ENCODE peak calls at places on chromosome 16, in seven cellular contexts. One of them, this sample, is unnamed.

GRCh38 chr16:89334461-89334860 is 117.0 kb downstream of the ZNF778 start:
- DNase-seq in osteoblast: peak; percentile 30
- DNase-seq in heart right ventricle: no peak
- DNase-seq in kidney: peak; percentile 57
- DNase-seq in sigmoid colon: no peak
- DNase-seq in transverse colon: no peak
- DNase-seq in mucosa of descending colon: no peak
- DNase-seq in this sample: peak; percentile 32

GRCh38 chr16:12097523-12098428 is 121.2 kb downstream of the SNX29 start:
- DNase-seq in osteoblast: no peak
- DNase-seq in heart right ventricle: peak; percentile 54
- DNase-seq in kidney: peak; percentile 76
- DNase-seq in sigmoid colon: peak; percentile 76
- DNase-seq in transverse colon: peak; percentile 13
- DNase-seq in mucosa of descending colon: peak; percentile 27
- DNase-seq in this sample: peak; percentile 27

GRCh38 chr16:17379121-17379571 is 91.6 kb downstream of the XYLT1 start:
- DNase-seq in osteoblast: no peak
- DNase-seq in heart right ventricle: peak; percentile 60
- DNase-seq in kidney: no peak
- DNase-seq in sigmoid colon: peak; percentile 93
- DNase-seq in transverse colon: peak; percentile 54
- DNase-seq in mucosa of descending colon: no peak
- DNase-seq in this sample: no peak

GRCh38 chr16:51167170-51167710 is 16.2 kb upstream of the SALL1 start:
- DNase-seq in osteoblast: no peak
- DNase-seq in heart right ventricle: no peak
- DNase-seq in kidney: no peak
- DNase-seq in sigmoid colon: no peak
- DNase-seq in transverse colon: no peak
- DNase-seq in mucosa of descending colon: no peak
- DNase-seq in this sample: no peak

GRCh38 chr16:85423186-85423550 is 190.0 kb upstream of the GSE1 start:
- DNase-seq in osteoblast: no peak
- DNase-seq in heart right ventricle: no peak
- DNase-seq in kidney: peak; percentile 75
- DNase-seq in sigmoid colon: no peak
- DNase-seq in transverse colon: no peak
- DNase-seq in mucosa of descending colon: no peak
- DNase-seq in this sample: no peak

GRCh38 chr16:54374136-54374535 is 87.5 kb upstream of the IRX3 start:
- DNase-seq in osteoblast: peak; percentile 78
- DNase-seq in heart right ventricle: no peak
- DNase-seq in kidney: no peak
- DNase-seq in sigmoid colon: no peak
- DNase-seq in transverse colon: no peak
- DNase-seq in mucosa of descending colon: no peak
- DNase-seq in this sample: no peak

GRCh38 chr16:49639739-49640388 is 216.0 kb downstream of the ZNF423 start:
- DNase-seq in osteoblast: peak; percentile 98
- DNase-seq in heart right ventricle: peak; percentile 75
- DNase-seq in kidney: peak; percentile 85
- DNase-seq in sigmoid colon: no peak
- DNase-seq in transverse colon: no peak
- DNase-seq in mucosa of descending colon: peak; percentile 14
- DNase-seq in this sample: no peak

GRCh38 chr16:8899709-8900317 is 17.7 kb downstream of the LITAFD start:
- DNase-seq in osteoblast: no peak
- DNase-seq in heart right ventricle: no peak
- DNase-seq in kidney: peak; percentile 36
- DNase-seq in sigmoid colon: no peak
- DNase-seq in transverse colon: no peak
- DNase-seq in mucosa of descending colon: no peak
- DNase-seq in this sample: peak; percentile 8

GRCh38 chr16:31386157-31386984 is 6.8 kb upstream of the ITGAD start:
- DNase-seq in osteoblast: no peak
- DNase-seq in heart right ventricle: no peak
- DNase-seq in kidney: no peak
- DNase-seq in sigmoid colon: no peak
- DNase-seq in transverse colon: no peak
- DNase-seq in mucosa of descending colon: peak; percentile 14
- DNase-seq in this sample: no peak

GRCh38 chr16:47424846-47425245 is 36.0 kb downstream of the ITFG1 start:
- DNase-seq in osteoblast: no peak
- DNase-seq in heart right ventricle: no peak
- DNase-seq in kidney: no peak
- DNase-seq in sigmoid colon: no peak
- DNase-seq in transverse colon: no peak
- DNase-seq in mucosa of descending colon: no peak
- DNase-seq in this sample: no peak

GRCh38 chr16:29007865-29008593 is 23.2 kb downstream of the LAT start:
- DNase-seq in osteoblast: peak; percentile 93
- DNase-seq in heart right ventricle: no peak
- DNase-seq in kidney: no peak
- DNase-seq in sigmoid colon: no peak
- DNase-seq in transverse colon: no peak
- DNase-seq in mucosa of descending colon: no peak
- DNase-seq in this sample: no peak

GRCh38 chr16:11705311-11705710 is 37.1 kb downstream of the SNN start:
- DNase-seq in osteoblast: no peak
- DNase-seq in heart right ventricle: no peak
- DNase-seq in kidney: no peak
- DNase-seq in sigmoid colon: no peak
- DNase-seq in transverse colon: no peak
- DNase-seq in mucosa of descending colon: no peak
- DNase-seq in this sample: no peak

GRCh38 chr16:82824408-82824807 is 197.6 kb downstream of the CDH13 start:
- DNase-seq in osteoblast: no peak
- DNase-seq in heart right ventricle: no peak
- DNase-seq in kidney: no peak
- DNase-seq in sigmoid colon: no peak
- DNase-seq in transverse colon: no peak
- DNase-seq in mucosa of descending colon: no peak
- DNase-seq in this sample: no peak

GRCh38 chr16:32116080-32116479 is 137.0 kb upstream of the TP53TG3D start:
- DNase-seq in osteoblast: no peak
- DNase-seq in heart right ventricle: no peak
- DNase-seq in kidney: no peak
- DNase-seq in sigmoid colon: no peak
- DNase-seq in transverse colon: no peak
- DNase-seq in mucosa of descending colon: no peak
- DNase-seq in this sample: peak; percentile 23

GRCh38 chr16:52963471-52963870 is 89.2 kb downstream of the CHD9NB start:
- DNase-seq in osteoblast: no peak
- DNase-seq in heart right ventricle: no peak
- DNase-seq in kidney: no peak
- DNase-seq in sigmoid colon: no peak
- DNase-seq in transverse colon: no peak
- DNase-seq in mucosa of descending colon: no peak
- DNase-seq in this sample: no peak

GRCh38 chr16:89150090-89150835 is 21.3 kb upstream of the CDH15 start:
- DNase-seq in osteoblast: peak; percentile 50
- DNase-seq in heart right ventricle: no peak
- DNase-seq in kidney: no peak
- DNase-seq in sigmoid colon: no peak
- DNase-seq in transverse colon: no peak
- DNase-seq in mucosa of descending colon: no peak
- DNase-seq in this sample: peak; percentile 22

DNA sequence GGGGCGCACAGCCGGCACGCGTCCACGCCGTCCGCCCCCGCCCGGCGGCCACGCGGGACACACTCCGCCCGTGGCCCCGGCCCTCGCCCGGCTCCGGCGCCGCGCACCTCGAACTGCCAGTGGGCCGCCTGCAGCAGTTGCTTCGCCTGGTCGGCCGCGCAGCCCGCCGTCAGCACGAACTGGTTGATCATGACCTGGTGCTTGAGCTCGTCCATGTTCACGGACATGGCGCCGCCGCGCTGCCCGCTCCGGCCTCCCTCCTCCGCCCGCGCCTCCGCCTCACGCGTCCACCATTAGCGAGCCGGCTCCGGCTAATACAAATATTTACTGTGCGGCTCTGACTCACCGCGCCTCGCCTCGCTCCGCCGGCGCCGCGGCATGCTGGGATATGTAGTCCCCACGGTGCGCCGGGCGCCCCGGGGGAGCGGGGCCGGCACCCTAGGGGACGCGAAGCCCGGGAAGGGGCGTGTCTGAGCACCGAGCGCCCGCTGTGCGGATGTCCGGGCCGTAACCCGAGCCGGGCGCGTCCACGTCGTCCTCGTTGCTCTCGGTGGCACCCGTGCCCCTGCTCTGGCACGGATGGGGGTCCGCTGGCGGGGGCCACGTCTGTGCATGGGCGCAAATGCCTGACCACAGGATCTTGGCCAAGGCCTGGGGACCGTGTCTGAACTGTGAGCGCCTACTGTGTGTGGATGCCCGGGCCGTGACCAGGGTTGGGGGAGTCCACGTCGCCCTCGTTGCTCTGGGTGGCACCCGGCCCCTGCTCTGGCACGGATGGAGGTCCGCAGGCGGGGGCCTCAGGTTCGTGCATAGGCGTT is at the start of gene UBALD1:
- DNase-seq in osteoblast: peak; percentile 99
- DNase-seq in heart right ventricle: peak; percentile 84
- DNase-seq in kidney: peak; percentile 96
- DNase-seq in sigmoid colon: peak; percentile 94
- DNase-seq in transverse colon: peak; percentile 91
- DNase-seq in mucosa of descending colon: peak; percentile 91
- DNase-seq in this sample: peak; percentile 92
- H3K4me1 ChIP-seq in osteoblast: peaks cover 24% of the 10 kb centered on the region
- H3K4me1 ChIP-seq in heart right ventricle: peaks cover 60% of the 10 kb centered on the region
- H3K4me1 ChIP-seq in kidney: peaks cover 14% of the 10 kb centered on the region
- H3K4me1 ChIP-seq in sigmoid colon: no peaks in the 10 kb centered on the region
- H3K4me1 ChIP-seq in transverse colon: peaks cover 25% of the 10 kb centered on the region
- H3K4me1 ChIP-seq in mucosa of descending colon: peaks cover 27% of the 10 kb centered on the region
- H3K4me1 ChIP-seq in this sample: peaks cover 64% of the 10 kb centered on the region

GRCh38 chr16:64615647-64616280 is 506.1 kb downstream of the CDH11 start:
- DNase-seq in osteoblast: no peak
- DNase-seq in heart right ventricle: peak; percentile 17
- DNase-seq in kidney: no peak
- DNase-seq in sigmoid colon: no peak
- DNase-seq in transverse colon: no peak
- DNase-seq in mucosa of descending colon: peak; percentile 4
- DNase-seq in this sample: no peak

GRCh38 chr16:64626771-64627170 is 495.1 kb downstream of the CDH11 start:
- DNase-seq in osteoblast: no peak
- DNase-seq in heart right ventricle: no peak
- DNase-seq in kidney: no peak
- DNase-seq in sigmoid colon: no peak
- DNase-seq in transverse colon: no peak
- DNase-seq in mucosa of descending colon: no peak
- DNase-seq in this sample: no peak

GRCh38 chr16:64627288-64627687 is 494.6 kb downstream of the CDH11 start:
- DNase-seq in osteoblast: no peak
- DNase-seq in heart right ventricle: no peak
- DNase-seq in kidney: no peak
- DNase-seq in sigmoid colon: no peak
- DNase-seq in transverse colon: no peak
- DNase-seq in mucosa of descending colon: no peak
- DNase-seq in this sample: no peak

GRCh38 chr16:64621616-64622015 is 500.2 kb downstream of the CDH11 start:
- DNase-seq in osteoblast: no peak
- DNase-seq in heart right ventricle: no peak
- DNase-seq in kidney: no peak
- DNase-seq in sigmoid colon: no peak
- DNase-seq in transverse colon: no peak
- DNase-seq in mucosa of descending colon: no peak
- DNase-seq in this sample: no peak
- H3K4me3 ChIP-seq in osteoblast: no peak overlapping the region
- H3K4me3 ChIP-seq in heart right ventricle: no peak overlapping the region
- H3K4me3 ChIP-seq in kidney: no peak overlapping the region
- H3K4me3 ChIP-seq in sigmoid colon: no peak overlapping the region
- H3K4me3 ChIP-seq in transverse colon: no peak overlapping the region
- H3K4me3 ChIP-seq in mucosa of descending colon: no peak overlapping the region
- H3K4me3 ChIP-seq in this sample: no peak overlapping the region

DNA sequence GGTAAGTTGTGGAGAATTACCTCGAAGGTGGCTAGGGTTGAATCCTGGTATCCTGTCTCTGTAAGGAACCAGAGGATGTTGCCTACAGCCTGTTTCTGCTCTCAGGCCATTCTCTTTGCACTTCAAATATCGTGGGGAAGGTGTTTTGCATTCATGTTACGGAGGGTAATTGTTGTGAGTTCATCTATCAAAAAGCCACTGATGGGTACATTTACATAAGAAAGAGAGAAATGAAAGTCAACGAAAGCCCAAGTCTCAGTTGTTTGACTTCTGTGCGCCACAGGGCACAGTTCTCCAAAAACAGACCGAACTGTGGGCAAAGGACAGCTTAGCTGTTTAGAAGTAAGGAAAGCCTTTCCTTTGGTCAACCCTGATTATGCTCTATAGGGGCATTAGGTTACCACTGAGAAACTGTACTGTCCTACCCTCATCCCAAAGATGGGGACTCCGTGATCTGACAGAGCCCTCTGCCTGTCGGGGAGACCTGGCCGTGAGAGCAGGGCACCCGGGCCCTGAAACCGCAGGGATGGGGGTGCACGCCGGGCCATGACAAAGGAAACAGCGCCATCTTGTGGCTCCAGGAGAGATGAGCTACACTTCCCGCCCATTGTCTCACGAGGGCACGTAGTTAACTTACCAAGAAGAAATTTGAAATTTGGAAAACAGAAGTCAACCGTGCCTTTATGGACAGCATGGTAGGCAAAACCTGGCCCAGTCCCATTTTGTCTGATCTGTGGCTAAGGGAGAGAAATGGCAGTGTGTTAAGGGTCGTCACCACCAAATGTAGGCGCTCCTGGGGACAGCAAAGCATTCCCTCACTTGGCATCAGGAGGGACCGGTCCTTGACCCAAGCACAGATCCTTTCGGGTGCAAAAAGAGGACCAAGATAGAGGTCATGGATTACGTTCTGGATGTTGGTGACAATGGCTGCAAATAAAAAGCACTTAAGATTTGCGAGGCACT is 74.5 kb upstream of the DYNLRB2 start:
- DNase-seq in osteoblast: peak; percentile 87
- DNase-seq in heart right ventricle: peak; percentile 41
- DNase-seq in kidney: peak; percentile 78
- DNase-seq in sigmoid colon: peak; percentile 74
- DNase-seq in transverse colon: peak; percentile 72
- DNase-seq in mucosa of descending colon: peak; percentile 81
- DNase-seq in this sample: peak; percentile 48
- TF ChIP-seq CTCF in osteoblast: peak; percentile 96
- TF ChIP-seq CTCF in heart right ventricle: peak; percentile 45
- TF ChIP-seq CTCF in kidney: peak; percentile 80
- TF ChIP-seq CTCF in sigmoid colon: peak; percentile 64
- TF ChIP-seq CTCF in transverse colon: peak; percentile 78
- TF ChIP-seq CTCF in mucosa of descending colon: peak; percentile 75
- TF ChIP-seq CTCF in this sample: peak; percentile 74

DNA sequence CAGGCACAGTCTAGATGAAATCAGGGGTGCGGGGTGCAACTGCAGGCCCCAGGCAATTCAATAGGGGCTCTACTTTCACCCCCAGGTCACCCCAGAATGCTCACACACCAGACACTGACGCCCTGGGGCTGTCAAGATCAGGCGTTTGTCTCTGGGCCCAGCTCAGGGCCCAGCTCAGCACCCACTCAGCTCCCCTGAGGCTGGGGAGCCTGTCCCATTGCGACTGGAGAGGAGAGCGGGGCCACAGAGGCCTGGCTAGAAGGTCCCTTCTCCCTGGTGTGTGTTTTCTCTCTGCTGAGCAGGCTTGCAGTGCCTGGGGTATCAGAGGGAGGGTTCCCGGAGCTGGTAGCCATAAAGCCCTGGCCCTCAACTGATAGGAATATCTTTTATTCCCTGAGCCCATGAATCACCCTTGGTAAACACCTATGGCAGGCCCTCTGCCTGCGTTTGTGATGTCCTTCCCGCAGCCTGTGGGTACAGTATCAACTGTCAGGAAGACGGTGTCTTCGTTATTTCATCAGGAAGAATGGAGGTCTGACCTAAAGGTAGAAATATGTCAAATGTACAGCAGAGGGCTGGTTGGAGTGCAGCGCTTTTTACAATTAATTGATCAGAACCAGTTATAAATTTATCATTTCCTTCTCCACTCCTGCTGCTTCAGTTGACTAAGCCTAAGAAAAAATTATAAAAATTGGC is 1.6 kb downstream of the HBA1 start:
- DNase-seq in osteoblast: peak; percentile 86
- DNase-seq in heart right ventricle: no peak
- DNase-seq in kidney: peak; percentile 60
- DNase-seq in sigmoid colon: no peak
- DNase-seq in transverse colon: no peak
- DNase-seq in mucosa of descending colon: no peak
- DNase-seq in this sample: no peak
- H3K4me1 ChIP-seq in osteoblast: peaks cover 8% of the 10 kb centered on the region
- H3K4me1 ChIP-seq in heart right ventricle: peaks cover 21% of the 10 kb centered on the region
- H3K4me1 ChIP-seq in kidney: no peaks in the 10 kb centered on the region
- H3K4me1 ChIP-seq in sigmoid colon: no peaks in the 10 kb centered on the region
- H3K4me1 ChIP-seq in transverse colon: peaks cover 12% of the 10 kb centered on the region
- H3K4me1 ChIP-seq in mucosa of descending colon: peaks cover 13% of the 10 kb centered on the region
- H3K4me1 ChIP-seq in this sample: peaks cover 22% of the 10 kb centered on the region